ENCODE peak calls at places on chromosome 9, in four cellular contexts. J is T-helper 9 cell; B is stimulated activated CD4-positive, alpha-beta T cell treated with anti-CD3 and anti-CD28 coated beads, Interleukin-12 subunit alpha, Interleukin-12 subunit beta, amount 100 ng/mL, for 4 hours; K is HTR-8/SVneo. Z is an unnamed sample.
A peak's percentile ranks its signal among the peaks of the same experiment; 100 is the strongest.

GRCh38 chr9:82957526-82958379 is 105.2 kb downstream of the RASEF start:
- DNase-seq in J (no peak), B (no peak), K (no peak), Z (no peak)

GRCh38 chr9:33813712-33814641 is 3.0 kb upstream of the UBE2R2 start:
- DNase-seq in J (no peak), B (no peak), K (peak; percentile 15), Z (no peak)

GRCh38 chr9:35933525-35934067 is 24.3 kb downstream of the SPAAR start:
- DNase-seq in J (no peak), B (no peak), K (no peak), Z (no peak)

GRCh38 chr9:96453625-96454024 is 3.7 kb downstream of the HABP4 start:
- DNase-seq in J (no peak), B (no peak), K (peak; percentile 35), Z (no peak)

GRCh38 chr9:125428060-125428481 is 166.4 kb downstream of the GAPVD1 start:
- DNase-seq in J (no peak), B (no peak), K (peak; percentile 40), Z (no peak)

GRCh38 chr9:37840560-37841194 is 40.1 kb downstream of the DCAF10 start:
- DNase-seq in J (no peak), B (no peak), K (no peak), Z (no peak)

GRCh38 chr9:88694625-88695024 is 159.6 kb downstream of the NXNL2 start:
- DNase-seq in J (no peak), B (no peak), K (no peak), Z (no peak)

GRCh38 chr9:38621434-38622082 is 1.2 kb upstream of the ANKRD18A start:
- DNase-seq in J (peak; percentile 34), B (peak; percentile 42), K (no peak), Z (peak; percentile 55)

GRCh38 chr9:4689013-4689412 is 9.6 kb downstream of the CDC37L1 start:
- DNase-seq in J (no peak), B (no peak), K (no peak), Z (no peak)

GRCh38 chr9:72914750-72915149 is 38.1 kb downstream of the ALDH1A1 start:
- DNase-seq in J (no peak), B (no peak), K (no peak), Z (no peak)

GRCh38 chr9:78767449-78767848 is 470.5 kb downstream of the PSAT1 start:
- DNase-seq in J (no peak), B (no peak), K (no peak), Z (no peak)

GRCh38 chr9:37446401-37446800 is 18.8 kb downstream of the ZBTB5 start:
- DNase-seq in J (no peak), B (no peak), K (no peak), Z (no peak)

GRCh38 chr9:5466776-5467175 is 16.4 kb downstream of the CD274 start:
- DNase-seq in J (no peak), B (no peak), K (no peak), Z (no peak)

GRCh38 chr9:135692410-135692809 is 6.9 kb downstream of the SOHLH1 start:
- DNase-seq in J (no peak), B (no peak), K (no peak), Z (no peak)

GRCh38 chr9:136011703-136012496 is 50.7 kb upstream of the UBAC1 start:
- DNase-seq in J (no peak), B (no peak), K (no peak), Z (no peak)

GRCh38 chr9:128716581-128717254 is 7.2 kb downstream of the ZDHHC12 start:
- DNase-seq in J (no peak), B (no peak), K (no peak), Z (no peak)

GRCh38 chr9:126617740-126618133 is 4.0 kb downstream of the LMX1B start:
- DNase-seq in J (no peak), B (no peak), K (no peak), Z (no peak)

GRCh38 chr9:127937383-127938297 is at the start of gene DPM2:
- DNase-seq in J (peak; percentile 82), B (peak; percentile 79), K (peak; percentile 90), Z (peak; percentile 79)

GRCh38 chr9:98707158-98708102 is 1.3 kb downstream of the GABBR2 start:
- DNase-seq in J (no peak), B (no peak), K (peak; percentile 56), Z (no peak)

GRCh38 chr9:77811832-77812231 is 163.7 kb upstream of the GNA14 start:
- DNase-seq in J (no peak), B (no peak), K (no peak), Z (no peak)

GRCh38 chr9:105223544-105224140 is 20.8 kb upstream of the SLC44A1 start:
- DNase-seq in J (no peak), B (no peak), K (no peak), Z (no peak)

GRCh38 chr9:96858670-96859069 is 4.4 kb upstream of the ZNF782 start:
- DNase-seq in J (no peak), B (no peak), K (no peak), Z (no peak)

GRCh38 chr9:126652140-126652558 is 38.4 kb downstream of the LMX1B start:
- DNase-seq in J (no peak), B (no peak), K (no peak), Z (no peak)

GRCh38 chr9:14653511-14653910 is 39.7 kb downstream of the ZDHHC21 start:
- DNase-seq in J (no peak), B (no peak), K (no peak), Z (no peak)

GRCh38 chr9:22111871-22112247 is 102.8 kb upstream of the CDKN2B start:
- DNase-seq in J (no peak), B (no peak), K (no peak), Z (no peak)

GRCh38 chr9:132937463-132937901 is 6.9 kb downstream of the TSC1 start:
- DNase-seq in J (no peak), B (no peak), K (no peak), Z (no peak)

GRCh38 chr9:13410566-13411031 is 131.1 kb upstream of the MPDZ start:
- DNase-seq in J (no peak), B (no peak), K (peak; percentile 7), Z (no peak)

GRCh38 chr9:18748106-18748719 is 274.3 kb downstream of the ADAMTSL1 start:
- DNase-seq in J (no peak), B (no peak), K (no peak), Z (no peak)

GRCh38 chr9:121640076-121640475 is 11.4 kb upstream of the DAB2IP start:
- DNase-seq in J (no peak), B (peak; percentile 25), K (peak; percentile 50), Z (peak; percentile 8)

GRCh38 chr9:129567842-129568559 is 52.9 kb downstream of the C9orf50 start:
- DNase-seq in J (no peak), B (no peak), K (peak; percentile 50), Z (no peak)

GRCh38 chr9:131546336-131547084 is 1.2 kb downstream of the PRRT1B start:
- DNase-seq in J (no peak), B (no peak), K (peak; percentile 39), Z (no peak)

GRCh38 chr9:125654121-125654520 is 52.9 kb downstream of the MAPKAP1 start:
- DNase-seq in J (no peak), B (no peak), K (no peak), Z (no peak)

Z was measured in CD8-positive, alpha-beta memory T cell.